ENCODE peak calls at places on chromosomes 4 and X, in nine cellular contexts. B is ovary, S is neuronal stem cell, R is tibial nerve, N is keratinocyte, T is HCT116, U is pancreas, D is heart right ventricle, Y is astrocyte. Z is an unnamed sample.

GRCh38 chrX:134688839-134689238 is 30.6 kb upstream of the PLAC1 start:
- DNase-seq in B (no peak), S (no peak), R (no peak), N (no peak), T (no peak), U (no peak), D (no peak), Y (peak; percentile 68), Z (no peak)

GRCh38 chrX:581066-581465 is 49.5 kb upstream of the SHOX start:
- DNase-seq in B (no peak), S (no peak), R (no peak), N (no peak), T (no peak), U (no peak), D (no peak), Y (no peak), Z (no peak)

GRCh38 chrX:84320606-84321005 is 132.6 kb upstream of the RPS6KA6 start:
- DNase-seq in B (no peak), S (no peak), R (no peak), N (no peak), T (no peak), U (no peak), D (no peak), Y (peak; percentile 47), Z (no peak)

GRCh38 chrX:36683507-36683906 is 324.7 kb upstream of the FAM47C start:
- DNase-seq in B (no peak), S (no peak), R (no peak), N (no peak), T (no peak), U (no peak), D (no peak), Y (no peak), Z (no peak)

GRCh38 chr4:169099775-169100180 is 89.7 kb upstream of the CBR4 start:
- DNase-seq in B (peak; percentile 60), S (no peak), R (no peak), N (no peak), T (no peak), U (no peak), D (no peak), Y (peak; percentile 79), Z (no peak)

GRCh38 chr4:173415885-173416658 is 17.2 kb upstream of the SCRG1 start:
- DNase-seq in B (peak; percentile 20), S (no peak), R (peak; percentile 20), N (no peak), T (no peak), U (no peak), D (peak; percentile 49), Y (no peak), Z (no peak)

GRCh38 chr4:150418757-150419410 is 163.1 kb upstream of the MAB21L2 start:
- DNase-seq in B (no peak), S (no peak), R (no peak), N (no peak), T (no peak), U (no peak), D (no peak), Y (no peak), Z (no peak)

GRCh38 chrX:20230406-20230805 is 36.3 kb downstream of the RPS6KA3 start:
- DNase-seq in B (no peak), S (no peak), R (no peak), N (no peak), T (no peak), U (no peak), D (no peak), Y (no peak), Z (no peak)

GRCh38 chr4:53905281-53905934 is 159.0 kb downstream of the CHIC2 start:
- DNase-seq in B (no peak), S (no peak), R (no peak), N (no peak), T (no peak), U (no peak), D (no peak), Y (no peak), Z (no peak)

GRCh38 chr4:53907772-53908171 is 156.6 kb downstream of the CHIC2 start:
- DNase-seq in B (no peak), S (no peak), R (no peak), N (no peak), T (no peak), U (no peak), D (no peak), Y (no peak), Z (no peak)

GRCh38 chr4:53905935-53906377 is 158.4 kb downstream of the CHIC2 start:
- DNase-seq in B (peak; percentile 62), S (peak; percentile 29), R (no peak), N (no peak), T (no peak), U (peak; percentile 18), D (peak; percentile 24), Y (peak; percentile 71), Z (no peak)

GRCh38 chr4:53908661-53909078 is 155.7 kb downstream of the CHIC2 start:
- DNase-seq in B (peak; percentile 67), S (peak; percentile 38), R (no peak), N (no peak), T (peak; percentile 62), U (peak; percentile 50), D (no peak), Y (peak; percentile 92), Z (no peak)

DNA sequence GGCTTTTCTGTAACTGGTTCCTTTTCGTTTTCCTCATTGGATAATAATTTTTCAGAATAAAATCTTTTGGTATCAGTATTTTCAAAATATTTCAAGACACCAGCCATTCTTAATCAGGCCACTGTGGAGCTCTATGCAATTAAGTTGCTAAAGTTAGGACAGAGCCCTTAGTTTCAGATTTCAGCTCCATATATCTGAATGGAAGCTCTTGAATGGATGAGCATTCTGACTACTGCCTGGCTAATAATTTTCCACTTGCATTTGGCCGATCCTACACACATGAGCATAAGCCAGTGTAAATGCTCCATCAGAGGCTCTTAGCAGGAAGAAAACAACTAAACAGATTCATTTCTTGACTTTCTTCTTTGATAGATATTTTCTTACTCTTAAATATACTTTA is 157.6 kb downstream of the CHIC2 start:
- DNase-seq in B (no peak), S (no peak), R (no peak), N (no peak), T (no peak), U (no peak), D (no peak), Y (no peak), Z (no peak)
- H3K27ac ChIP-seq in B (peak overlapping the region; percentile 52), S (no peak overlapping the region), R (no peak overlapping the region), N (no peak overlapping the region), T (no peak overlapping the region), U (no peak overlapping the region), D (peak overlapping the region; percentile 56), Y (no peak overlapping the region), Z (no peak overlapping the region)

DNA sequence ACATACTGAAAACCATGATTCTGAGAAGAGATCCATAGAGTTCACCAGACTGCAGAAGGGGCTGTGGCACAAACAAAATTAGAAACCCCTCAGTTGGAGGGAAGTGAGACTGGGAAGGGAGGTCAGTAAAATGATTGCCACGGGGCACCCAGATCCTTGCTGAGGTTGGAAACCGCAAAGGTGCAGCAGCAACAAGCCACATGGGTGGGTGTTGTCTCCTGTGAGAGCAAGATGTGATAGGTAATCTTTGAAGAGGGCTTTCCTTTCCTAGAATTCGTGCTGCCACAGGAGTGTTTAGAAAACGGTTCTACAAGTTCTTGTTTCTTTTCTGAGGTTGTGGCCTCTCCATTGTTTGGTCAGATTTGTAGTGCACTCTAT is 85.5 kb downstream of the NFKB1 start:
- DNase-seq in B (no peak), S (no peak), R (no peak), N (no peak), T (no peak), U (no peak), D (no peak), Y (no peak), Z (no peak)
- H3K4me1 ChIP-seq in B (no peaks in the 10 kb centered on the region), S (no peaks in the 10 kb centered on the region), R (no peaks in the 10 kb centered on the region), N (peaks cover 19% of the 10 kb centered on the region), T (no peaks in the 10 kb centered on the region), U (no peaks in the 10 kb centered on the region), D (no peaks in the 10 kb centered on the region), Y (no peaks in the 10 kb centered on the region), Z (peaks cover 68% of the 10 kb centered on the region)

GRCh38 chrX:153670748-153671588 is 2.6 kb downstream of the PNCK start:
- DNase-seq in B (no peak), S (no peak), R (no peak), N (no peak), T (no peak), U (no peak), D (no peak), Y (no peak), Z (peak; percentile 45)

GRCh38 chrX:153674219-153674851 is 722 bp upstream of the PNCK start:
- DNase-seq in B (no peak), S (no peak), R (no peak), N (no peak), T (no peak), U (no peak), D (no peak), Y (no peak), Z (no peak)

GRCh38 chrX:153673398-153674218 is at the start of gene PNCK:
- DNase-seq in B (no peak), S (no peak), R (no peak), N (no peak), T (no peak), U (no peak), D (no peak), Y (no peak), Z (no peak)

GRCh38 chrX:153671589-153672530 is 1.8 kb downstream of the PNCK start:
- DNase-seq in B (no peak), S (no peak), R (no peak), N (no peak), T (no peak), U (no peak), D (no peak), Y (no peak), Z (no peak)

DNA sequence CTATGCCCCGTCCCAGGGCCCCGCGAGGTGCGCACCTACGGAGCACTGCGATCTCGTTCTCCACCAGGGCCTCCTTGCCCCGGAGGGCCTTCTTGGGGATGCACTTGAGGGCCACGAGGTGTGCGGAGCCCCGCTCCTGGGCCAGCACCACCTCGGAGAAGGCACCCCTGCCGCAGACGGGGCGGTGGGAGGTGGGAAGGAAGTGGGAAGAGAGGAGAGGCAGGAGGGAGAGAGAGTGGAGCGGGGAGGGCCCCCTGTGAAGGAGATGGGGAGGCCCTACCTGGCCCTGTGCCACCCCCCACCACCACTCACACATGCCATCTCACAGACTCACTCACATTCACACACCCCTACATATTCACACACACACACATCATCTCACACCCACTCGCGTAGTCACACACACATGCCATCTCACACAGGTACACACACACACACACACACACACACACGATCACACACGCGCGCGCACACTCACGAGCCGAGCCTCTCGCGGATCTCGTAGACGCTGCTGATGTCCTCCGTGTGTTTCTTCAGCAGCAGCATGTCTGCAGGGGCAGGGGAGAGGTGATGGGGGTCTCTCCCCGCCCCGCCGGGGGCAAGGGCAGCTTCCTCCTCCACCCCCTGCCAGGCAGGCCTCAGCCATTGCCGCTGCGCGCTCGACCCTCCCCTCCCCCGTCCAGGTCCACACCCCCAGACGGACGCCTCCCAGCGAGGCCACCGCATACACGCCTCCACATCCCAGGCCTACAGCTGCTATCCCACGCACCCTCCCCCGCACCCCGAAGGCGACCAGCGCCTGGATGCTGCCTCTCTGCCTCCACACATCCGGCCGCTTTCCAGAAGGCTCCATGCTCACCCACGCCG is 849 bp downstream of the PNCK start:
- DNase-seq in B (no peak), S (no peak), R (no peak), N (no peak), T (no peak), U (no peak), D (no peak), Y (no peak), Z (no peak)
- H3K27ac ChIP-seq in B (no peak overlapping the region), S (no peak overlapping the region), R (no peak overlapping the region), N (no peak overlapping the region), T (no peak overlapping the region), U (no peak overlapping the region), D (no peak overlapping the region), Y (no peak overlapping the region), Z (no peak overlapping the region)

DNA sequence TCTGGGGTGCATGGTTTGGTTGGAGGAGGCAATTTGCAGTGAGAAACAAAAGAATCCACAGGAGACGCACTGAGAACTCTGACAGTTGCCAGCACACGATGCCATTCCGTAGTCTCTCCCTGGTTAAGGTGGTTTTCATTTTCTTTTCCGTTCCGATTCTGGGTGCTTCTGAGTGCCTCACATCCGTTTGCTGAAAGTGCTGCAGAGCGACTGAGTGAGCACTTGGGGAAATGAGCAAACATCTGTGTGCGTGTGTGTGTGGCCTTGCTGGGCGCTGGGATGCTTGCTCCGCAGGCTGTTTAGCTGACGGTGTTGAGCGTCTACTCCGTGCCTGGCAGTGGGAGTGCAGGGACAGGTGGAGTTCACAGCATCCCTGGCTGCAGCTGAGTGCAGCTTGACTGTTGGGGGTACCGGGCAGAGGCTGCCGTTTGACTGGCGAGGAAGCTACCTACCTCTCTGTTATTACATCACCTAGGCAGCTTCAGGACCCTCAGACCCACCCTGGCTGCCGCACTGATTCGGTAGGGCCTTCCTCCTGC is 49.3 kb downstream of the SORCS2 start:
- DNase-seq in B (no peak), S (no peak), R (no peak), N (no peak), T (no peak), U (no peak), D (no peak), Y (no peak), Z (no peak)
- H3K4me1 ChIP-seq in B (peaks cover 4% of the 10 kb centered on the region), S (no peaks in the 10 kb centered on the region), R (peaks cover 43% of the 10 kb centered on the region), N (no peaks in the 10 kb centered on the region), T (no peaks in the 10 kb centered on the region), U (no peaks in the 10 kb centered on the region), D (peaks cover 18% of the 10 kb centered on the region), Y (no peaks in the 10 kb centered on the region), Z (no peaks in the 10 kb centered on the region)